ENCODE peak calls at places on chromosomes 4 and X, in six cellular contexts. N is spleen; L is anterior cingulate cortex; O is SK-N-SH; C is activated naive CD4-positive, alpha-beta T cell treated with Interleukin-2 at 50 U/mL for 16 hours; J is T-helper 2 cell. R is an unnamed sample.

GRCh38 chr4:142534994-142535393 is 311.1 kb downstream of the INPP4B start:
- DNase-seq in N (no peak), L (no peak), O (no peak), C (no peak), J (no peak), R (no peak)

GRCh38 chr4:38306482-38307071 is 346.4 kb downstream of the PTTG2 start:
- DNase-seq in N (no peak), L (no peak), O (no peak), C (peak; percentile 35), J (peak; percentile 95), R (no peak)

GRCh38 chrX:7117587-7117986 is 29.9 kb upstream of the STS start:
- DNase-seq in N (no peak), L (no peak), O (no peak), C (no peak), J (no peak), R (no peak)

GRCh38 chr4:139528377-139529005 is 27.5 kb downstream of the SETD7 start:
- DNase-seq in N (no peak), L (no peak), O (no peak), C (no peak), J (peak; percentile 63), R (no peak)

GRCh38 chrX:15269618-15270521 is at the start of gene ASB9:
- DNase-seq in N (no peak), L (no peak), O (peak; percentile 45), C (peak; percentile 2), J (peak; percentile 52), R (no peak)

GRCh38 chr4:120869511-120870278 is 52.8 kb downstream of the PRDM5 start:
- DNase-seq in N (no peak), L (no peak), O (no peak), C (no peak), J (no peak), R (no peak)

GRCh38 chr4:40918330-40918729 is 168.6 kb downstream of the NSUN7 start:
- DNase-seq in N (no peak), L (no peak), O (peak; percentile 42), C (no peak), J (no peak), R (no peak)

GRCh38 chrX:32448320-32448719 is 763.0 kb downstream of the DMD start:
- DNase-seq in N (no peak), L (no peak), O (no peak), C (no peak), J (peak; percentile 68), R (no peak)

GRCh38 chr4:25677157-25677556 is 21.5 kb downstream of the SLC34A2 start:
- DNase-seq in N (no peak), L (no peak), O (no peak), C (no peak), J (no peak), R (no peak)

GRCh38 chr4:28702571-28702970 is 1841.9 kb downstream of the STIM2 start:
- DNase-seq in N (no peak), L (no peak), O (no peak), C (no peak), J (no peak), R (no peak)

GRCh38 chr4:137967480-137968190 is 274.5 kb downstream of the SLC7A11 start:
- DNase-seq in N (no peak), L (no peak), O (no peak), C (no peak), J (no peak), R (no peak)

GRCh38 chr4:54197926-54198325 is 31.2 kb upstream of the PDGFRA start:
- DNase-seq in N (no peak), L (no peak), O (no peak), C (no peak), J (no peak), R (no peak)

GRCh38 chrX:108299101-108299591 is 139.1 kb downstream of the COL4A6 start:
- DNase-seq in N (no peak), L (no peak), O (no peak), C (no peak), J (no peak), R (no peak)

GRCh38 chr4:94722270-94722669 is 35.5 kb upstream of the BMPR1B start:
- DNase-seq in N (no peak), L (no peak), O (no peak), C (no peak), J (no peak), R (no peak)

GRCh38 chr4:105350859-105351494 is 122.9 kb downstream of the PPA2 start:
- DNase-seq in N (no peak), L (no peak), O (no peak), C (no peak), J (no peak), R (no peak)

GRCh38 chr4:1171306-1172227 is 816 bp downstream of the SPON2 start:
- DNase-seq in N (peak; percentile 88), L (no peak), O (peak; percentile 68), C (peak; percentile 63), J (peak; percentile 78), R (no peak)

R was measured in chondrocyte.